ENCODE peak calls at places on chromosomes 12 and 14, in five cellular contexts. F is K562, J is H1, I is HepG2, Y is GM12878. W is an unnamed sample. For H3K4me1, the result is how much of the 10 kb centered on the place peaks cover.

GRCh38 chr14:51855234-51855633 is 5.2 kb upstream of the GNG2 start:
- DNase-seq in I (no peak), Y (no peak), J (no peak), F (no peak), W (no peak)

GRCh38 chr14:53519137-53519536 is 366.0 kb upstream of the DDHD1 start:
- DNase-seq in I (no peak), Y (no peak), F (no peak), J (no peak), W (no peak)

GRCh38 chr14:68283378-68284123 is 464.0 kb downstream of the RAD51B start:
- DNase-seq in J (no peak), I (no peak), F (no peak), Y (peak), W (no peak)

GRCh38 chr14:59224341-59224740 is 35.9 kb downstream of the DAAM1 start:
- DNase-seq in F (no peak), I (no peak), Y (no peak), J (no peak), W (no peak)

GRCh38 chr12:29505078-29505477 is 7.6 kb upstream of the OVCH1 start:
- DNase-seq in J (no peak), Y (no peak), F (no peak), I (no peak), W (no peak)

GRCh38 chr12:2335109-2335508 is 282.3 kb downstream of the CACNA1C start:
- DNase-seq in F (no peak), I (no peak), Y (no peak), J (no peak), W (no peak)

GRCh38 chr14:100416921-100417451 is 93.8 kb downstream of the SLC25A47 start:
- DNase-seq in I (no peak), Y (no peak), J (no peak), F (no peak), W (no peak)

GRCh38 chr14:90968025-90968424 is 92.4 kb downstream of the RPS6KA5 start:
- DNase-seq in F (no peak), J (no peak), I (no peak), Y (no peak), W (no peak)

GRCh38 chr12:105343836-105344235 is 13.3 kb downstream of the C12orf75 start:
- DNase-seq in I (no peak), Y (no peak), J (no peak), F (no peak), W (no peak)

GRCh38 chr12:1932264-1932777 is 13.9 kb upstream of the CACNA2D4 start:
- DNase-seq in I (no peak), Y (no peak), F (no peak), J (peak), W (peak)

GRCh38 chr12:62833634-62834033 is 101.3 kb downstream of the PPM1H start:
- DNase-seq in Y (no peak), F (no peak), I (no peak), J (no peak), W (no peak)

GRCh38 chr12:119328111-119328510 is 6.4 kb upstream of the CCDC60 start:
- DNase-seq in F (peak), Y (no peak), J (peak), I (peak), W (peak)

GRCh38 chr14:83566567-83566966 is 1963.4 kb upstream of the FLRT2 start:
- DNase-seq in J (no peak), I (no peak), F (no peak), Y (no peak), W (no peak)

GRCh38 chr14:77822307-77822706 is 22.4 kb downstream of the ADCK1 start:
- DNase-seq in I (no peak), J (no peak), F (peak), Y (no peak), W (no peak)

GRCh38 chr14:54781080-54781479 is 121.5 kb downstream of the GCH1 start:
- DNase-seq in F (no peak), Y (no peak), J (no peak), I (no peak), W (no peak)

GRCh38 chr12:60172266-60172665 is 576.4 kb downstream of the SLC16A7 start:
- DNase-seq in Y (no peak), J (no peak), F (no peak), I (no peak), W (no peak)

GRCh38 chr14:75934998-75935628 is 46.7 kb downstream of the TGFB3 start:
- DNase-seq in J (no peak), I (no peak), F (peak), Y (no peak), W (no peak)

GRCh38 chr12:78835493-78835892 is 29.1 kb upstream of the SYT1 start:
- DNase-seq in I (no peak), F (no peak), Y (no peak), J (no peak), W (no peak)

GRCh38 chr12:43267782-43268181 is 284.2 kb downstream of the ADAMTS20 start:
- DNase-seq in I (no peak), Y (no peak), F (no peak), J (no peak), W (no peak)

GRCh38 chr14:91119556-91120311 is 5.9 kb downstream of the DGLUCY start:
- DNase-seq in J (no peak), I (no peak), Y (no peak), F (no peak), W (no peak)

GRCh38 chr12:47102845-47103666 is 23.3 kb upstream of the AMIGO2 start:
- DNase-seq in I (no peak), F (no peak), Y (no peak), J (no peak), W (no peak)

GRCh38 chr12:129901256-129901655 is 2.6 kb downstream of the TMEM132D start:
- DNase-seq in F (no peak), J (no peak), I (no peak), Y (no peak), W (no peak)

GRCh38 chr12:41476499-41476898 is 288.4 kb downstream of the PDZRN4 start:
- DNase-seq in I (no peak), F (no peak), Y (no peak), J (no peak), W (no peak)

GRCh38 chr12:18430425-18431048 is 169.2 kb downstream of the PIK3C2G start:
- DNase-seq in J (peak), Y (no peak), I (peak), F (peak), W (peak)

GRCh38 chr12:116136340-116136739 is 141.2 kb downstream of the MED13L start:
- DNase-seq in I (no peak), J (no peak), Y (no peak), F (no peak), W (no peak)

GRCh38 chr12:47078733-47079364 is 572 bp upstream of the PCED1B start:
- DNase-seq in F (no peak), Y (no peak), J (no peak), I (no peak), W (no peak)

GRCh38 chr12:25497021-25497420 is 56.1 kb downstream of the LMNTD1 start:
- DNase-seq in I (no peak), J (no peak), Y (no peak), F (no peak), W (no peak)

DNA sequence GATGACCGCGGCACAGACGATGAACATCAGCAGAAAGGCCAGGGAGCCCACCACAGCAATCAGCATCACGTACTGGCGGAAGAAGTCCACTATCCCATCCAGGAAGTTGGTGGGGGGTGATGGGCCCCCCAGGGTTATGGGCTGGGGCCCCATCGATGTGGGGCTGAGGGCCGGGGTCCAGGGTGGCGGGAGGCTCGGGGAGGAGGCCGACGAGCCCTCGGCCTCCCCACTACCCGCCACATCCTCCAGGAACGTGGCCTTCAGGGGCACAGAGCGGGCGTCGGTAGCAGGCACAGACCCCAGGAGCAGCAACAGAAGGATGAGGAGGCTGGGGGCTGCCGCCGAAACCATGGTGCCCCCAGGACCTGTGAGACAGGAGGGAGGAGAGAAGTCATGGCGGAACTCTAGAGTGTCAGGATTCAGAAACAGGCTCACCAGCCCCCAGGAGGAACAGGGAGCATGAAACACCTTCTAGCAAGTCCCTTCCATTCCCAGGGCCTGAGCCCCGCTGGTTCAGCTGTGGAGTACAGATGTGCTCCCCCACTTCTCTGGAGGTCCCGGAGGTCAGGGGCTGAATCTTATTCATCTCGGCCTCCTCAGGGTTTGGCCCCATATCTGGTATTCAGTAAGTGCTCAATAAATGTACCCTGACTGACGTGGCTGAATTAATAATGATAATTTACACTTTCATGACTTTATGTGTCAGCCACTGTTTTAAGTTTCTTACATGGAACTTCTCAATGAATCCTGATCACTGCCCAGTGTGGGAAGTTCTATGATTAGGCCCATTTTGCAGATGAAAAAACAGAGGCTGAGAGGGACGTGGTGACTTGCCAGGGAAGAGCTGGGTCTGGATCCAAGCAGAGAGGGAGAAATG is 5.6 kb downstream of the TMEM119 start:
- DNase-seq in J (peak), F (no peak), I (no peak), Y (no peak), W (no peak)
- H3K4me1 ChIP-seq in J (under half), F (under half), I (under half), Y (under half), W (under half)

GRCh38 chr14:45262637-45263036 is 9.6 kb upstream of the MIS18BP1 start:
- DNase-seq in Y (no peak), J (no peak), F (no peak), I (no peak), W (no peak)
- TF ChIP-seq GABPA in Y (no peak), J (no peak), F (no peak), I (no peak), W (no peak)

GRCh38 chr12:113469224-113469652 is 2.4 kb downstream of the LHX5 start:
- DNase-seq in F (no peak), Y (no peak), I (no peak), J (no peak), W (no peak)

GRCh38 chr12:113471619-113472171 is at the start of gene LHX5:
- DNase-seq in J (no peak), Y (no peak), I (no peak), F (peak), W (peak)

GRCh38 chr12:113469893-113470743 is 1.6 kb downstream of the LHX5 start:
- DNase-seq in J (no peak), F (no peak), I (no peak), Y (no peak), W (peak)

GRCh38 chr12:113472191-113473190 is 820 bp upstream of the LHX5 start:
- DNase-seq in I (no peak), Y (no peak), J (peak), F (no peak), W (peak)

DNA sequence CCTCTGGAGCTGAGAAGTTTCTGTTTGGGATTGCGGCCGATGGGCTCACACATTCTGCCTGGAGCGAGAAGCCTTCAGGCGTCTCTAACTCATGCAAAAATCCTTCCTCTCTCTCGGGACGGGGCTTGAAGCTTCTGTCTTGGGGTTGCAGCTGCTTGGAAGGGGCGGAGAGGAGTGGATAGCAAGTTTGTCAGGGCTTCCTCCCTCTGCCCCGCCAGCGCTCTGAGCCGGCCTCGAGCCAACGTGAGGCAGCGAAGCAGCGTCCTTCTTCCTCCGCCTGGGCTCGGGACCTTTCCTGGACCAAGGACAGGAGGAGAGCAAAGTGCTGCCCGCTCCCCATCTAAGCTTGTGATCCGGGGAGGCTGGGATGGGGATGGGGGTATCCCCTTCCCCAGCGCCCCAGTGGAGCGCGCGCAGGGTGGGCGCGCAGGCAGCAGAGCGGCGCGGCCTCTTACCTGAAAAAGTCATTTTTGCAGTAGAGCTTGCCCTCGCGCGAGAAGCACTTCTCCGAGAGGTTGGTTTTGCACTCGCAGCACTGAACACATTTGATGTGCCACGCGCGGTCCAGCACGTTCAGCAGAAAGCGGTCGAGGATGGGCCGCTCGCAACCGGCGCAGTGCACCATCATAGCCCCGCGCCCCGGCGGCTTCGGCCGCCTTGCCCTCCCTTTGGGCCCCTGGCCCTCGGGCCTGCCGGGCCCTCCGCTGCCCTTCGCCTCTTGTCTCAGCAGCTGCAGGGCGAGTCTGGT is 626 bp downstream of the LHX5 start:
- DNase-seq in Y (no peak), F (no peak), I (no peak), J (peak), W (peak)
- H3K4me1 ChIP-seq in Y (under half), F (under half), I (under half), J (under half), W (under half)

GRCh38 chr12:74412607-74413230 is 124.9 kb upstream of the ATXN7L3B start:
- DNase-seq in J (no peak), Y (no peak), F (peak), I (peak), W (no peak)
- TF ChIP-seq GABPA in J (no peak), Y (no peak), F (no peak), I (no peak), W (no peak)

GRCh38 chr14:98175436-98175835 is 1096.6 kb downstream of the BCL11B start:
- DNase-seq in J (no peak), Y (no peak), I (no peak), F (no peak), W (no peak)
- H3K4me1 ChIP-seq in J (under half), Y (under half), I (under half), F (under half), W (under half)

GRCh38 chr14:94542111-94542810 is 19.0 kb upstream of the SERPINA4 start:
- DNase-seq in F (no peak), J (no peak), I (peak), Y (no peak), W (no peak)

GRCh38 chr14:94541234-94541975 is 19.8 kb upstream of the SERPINA4 start:
- DNase-seq in J (no peak), Y (no peak), F (no peak), I (no peak), W (no peak)

GRCh38 chr14:94544726-94545125 is 16.5 kb upstream of the SERPINA4 start:
- DNase-seq in I (no peak), F (no peak), Y (no peak), J (no peak), W (no peak)

GRCh38 chr14:94543450-94544123 is 17.7 kb upstream of the SERPINA4 start:
- DNase-seq in J (no peak), F (no peak), Y (no peak), I (peak), W (no peak)

GRCh38 chr14:94542811-94543449 is 18.3 kb upstream of the SERPINA4 start:
- DNase-seq in F (no peak), I (no peak), J (no peak), Y (no peak), W (no peak)
- TF ChIP-seq GABPA in F (no peak), I (no peak), J (no peak), Y (no peak), W (no peak)

GRCh38 chr12:91104812-91105466 is 6.4 kb downstream of the LUM start:
- DNase-seq in Y (no peak), I (no peak), J (no peak), F (no peak), W (no peak)
- H3K4me1 ChIP-seq in Y (under half), I (under half), J (under half), F (under half), W (under half)

W was measured in SK-N-SH.